ENCODE peak calls at places on chromosome 20, in eight cellular contexts. U is MM.1S, O is A549, G is lower lobe of right lung, I is neuronal stem cell, R is BE2C, J is ovary, L is H9. S is an unnamed sample. For H3K4me1, the result is how much of the 10 kb centered on the place peaks cover.

GRCh38 chr20:9615766-9616454 is 101.5 kb downstream of the LAMP5 start:
- DNase-seq in U (peak), O (no peak), G (no peak), I (no peak), R (no peak), J (no peak), L (no peak), S (no peak)

GRCh38 chr20:63114693-63115069 is 101.2 kb downstream of the YTHDF1 start:
- DNase-seq in U (no peak), O (no peak), G (no peak), I (no peak), R (no peak), J (no peak), L (no peak), S (no peak)

GRCh38 chr20:62716198-62716940 is 7.7 kb downstream of the NTSR1 start:
- DNase-seq in U (no peak), O (no peak), G (no peak), I (no peak), R (no peak), J (no peak), L (no peak), S (no peak)

GRCh38 chr20:41534842-41535241 is 83.3 kb downstream of the CHD6 start:
- DNase-seq in U (no peak), O (no peak), G (no peak), I (no peak), R (no peak), J (no peak), L (no peak), S (no peak)

GRCh38 chr20:62031462-62032092 is 34.1 kb downstream of the TAF4 start:
- DNase-seq in U (no peak), O (no peak), G (no peak), I (no peak), R (no peak), J (no peak), L (no peak), S (no peak)

GRCh38 chr20:64244870-64245603 is 10.5 kb upstream of the PCMTD2 start:
- DNase-seq in U (no peak), O (no peak), G (peak), I (no peak), R (no peak), J (no peak), L (peak), S (no peak)

GRCh38 chr20:49893242-49894072 is 21.9 kb downstream of the SPATA2 start:
- DNase-seq in U (no peak), O (no peak), G (no peak), I (no peak), R (no peak), J (no peak), L (no peak), S (no peak)

GRCh38 chr20:38109657-38110524 is 55.2 kb downstream of the TGM2 start:
- DNase-seq in U (no peak), O (peak), G (no peak), I (no peak), R (peak), J (peak), L (no peak), S (no peak)

GRCh38 chr20:38806855-38807655 is 1.6 kb downstream of the PPP1R16B start:
- DNase-seq in U (peak), O (no peak), G (no peak), I (no peak), R (peak), J (no peak), L (no peak), S (peak)

GRCh38 chr20:34102342-34102741 is 9.7 kb downstream of the EIF2S2 start:
- DNase-seq in U (no peak), O (no peak), G (no peak), I (no peak), R (no peak), J (no peak), L (no peak), S (no peak)

GRCh38 chr20:1376007-1376406 is 16.8 kb downstream of the FKBP1A start:
- DNase-seq in U (no peak), O (no peak), G (no peak), I (no peak), R (no peak), J (no peak), L (no peak), S (no peak)

GRCh38 chr20:4894409-4894808 is 106.9 kb downstream of the SLC23A2 start:
- DNase-seq in U (peak), O (no peak), G (no peak), I (no peak), R (no peak), J (no peak), L (no peak), S (no peak)

GRCh38 chr20:41182296-41183212 is 45.2 kb downstream of the PLCG1 start:
- DNase-seq in U (no peak), O (no peak), G (peak), I (no peak), R (no peak), J (no peak), L (peak), S (peak)

GRCh38 chr20:38856570-38856969 is 51.1 kb downstream of the PPP1R16B start:
- DNase-seq in U (no peak), O (no peak), G (no peak), I (no peak), R (no peak), J (no peak), L (no peak), S (no peak)

GRCh38 chr20:64164123-64164836 is at the start of gene MYT1:
- DNase-seq in U (no peak), O (no peak), G (no peak), I (no peak), R (peak), J (no peak), L (no peak), S (no peak)

GRCh38 chr20:43525016-43525415 is 17.5 kb downstream of the L3MBTL1 start:
- DNase-seq in U (no peak), O (no peak), G (no peak), I (no peak), R (no peak), J (no peak), L (no peak), S (no peak)

GRCh38 chr20:39299783-39300182 is 337.6 kb downstream of the DHX35 start:
- DNase-seq in U (no peak), O (no peak), G (no peak), I (no peak), R (no peak), J (no peak), L (no peak), S (no peak)

GRCh38 chr20:38418509-38419204 is 16.5 kb downstream of the SNHG17 start:
- DNase-seq in U (no peak), O (no peak), G (no peak), I (no peak), R (no peak), J (no peak), L (no peak), S (no peak)

GRCh38 chr20:40134176-40134575 is 554.9 kb downstream of the MAFB start:
- DNase-seq in U (no peak), O (no peak), G (no peak), I (no peak), R (peak), J (no peak), L (no peak), S (no peak)

GRCh38 chr20:6783752-6784725 is 16.6 kb downstream of the BMP2 start:
- DNase-seq in U (no peak), O (no peak), G (no peak), I (no peak), R (no peak), J (no peak), L (no peak), S (no peak)

GRCh38 chr20:17786221-17786718 is 86.5 kb downstream of the BANF2 start:
- DNase-seq in U (no peak), O (no peak), G (no peak), I (no peak), R (no peak), J (peak), L (no peak), S (no peak)

GRCh38 chr20:3826420-3826819 is 6.1 kb downstream of the AP5S1 start:
- DNase-seq in U (no peak), O (no peak), G (no peak), I (no peak), R (no peak), J (no peak), L (no peak), S (no peak)

GRCh38 chr20:38073307-38074010 is 39.9 kb downstream of the RPRD1B start:
- DNase-seq in U (peak), O (peak), G (no peak), I (peak), R (no peak), J (peak), L (peak), S (peak)

GRCh38 chr20:1775117-1775516 is 117.5 kb upstream of the SIRPG start:
- DNase-seq in U (no peak), O (no peak), G (no peak), I (no peak), R (no peak), J (no peak), L (no peak), S (no peak)

GRCh38 chr20:47792021-47792618 is 6.8 kb upstream of the SULF2 start:
- DNase-seq in U (no peak), O (peak), G (peak), I (no peak), R (peak), J (peak), L (no peak), S (no peak)

GRCh38 chr20:48839083-48839482 is 11.3 kb upstream of the PREX1 start:
- DNase-seq in U (no peak), O (no peak), G (no peak), I (no peak), R (no peak), J (no peak), L (no peak), S (no peak)

GRCh38 chr20:48839518-48839917 is 11.7 kb upstream of the PREX1 start:
- DNase-seq in U (no peak), O (no peak), G (no peak), I (no peak), R (no peak), J (no peak), L (peak), S (no peak)

GRCh38 chr20:48832423-48832735 is 4.6 kb upstream of the PREX1 start:
- DNase-seq in U (no peak), O (no peak), G (no peak), I (no peak), R (no peak), J (no peak), L (no peak), S (peak)

GRCh38 chr20:48831702-48832422 is 4.1 kb upstream of the PREX1 start:
- DNase-seq in U (no peak), O (peak), G (no peak), I (no peak), R (no peak), J (peak), L (no peak), S (peak)

DNA sequence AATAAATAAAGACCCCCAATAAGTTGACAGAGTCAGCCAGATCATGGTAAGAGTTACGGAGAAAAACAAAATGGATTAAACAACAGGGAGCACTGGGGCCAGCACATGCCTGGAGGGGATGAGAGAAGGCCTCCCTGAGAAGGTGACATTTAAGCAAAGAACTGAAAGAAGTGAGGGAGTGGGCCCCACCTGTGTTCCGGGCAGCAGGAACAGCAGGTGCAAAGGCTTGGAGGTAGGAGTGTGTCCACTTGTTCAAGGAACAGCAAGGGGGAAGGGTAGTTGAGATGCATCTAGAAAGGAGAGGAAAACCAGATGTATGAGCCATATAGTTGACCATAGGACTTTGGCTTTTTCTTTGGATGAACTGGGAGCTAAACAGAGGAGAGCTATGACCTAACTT is 7.6 kb upstream of the PREX1 start:
- DNase-seq in U (no peak), O (no peak), G (no peak), I (no peak), R (no peak), J (no peak), L (no peak), S (no peak)
- H3K4me1 ChIP-seq in U (under half), O (under half), G (under half), I (under half), R (under half), J (under half), L (under half), S (under half)

DNA sequence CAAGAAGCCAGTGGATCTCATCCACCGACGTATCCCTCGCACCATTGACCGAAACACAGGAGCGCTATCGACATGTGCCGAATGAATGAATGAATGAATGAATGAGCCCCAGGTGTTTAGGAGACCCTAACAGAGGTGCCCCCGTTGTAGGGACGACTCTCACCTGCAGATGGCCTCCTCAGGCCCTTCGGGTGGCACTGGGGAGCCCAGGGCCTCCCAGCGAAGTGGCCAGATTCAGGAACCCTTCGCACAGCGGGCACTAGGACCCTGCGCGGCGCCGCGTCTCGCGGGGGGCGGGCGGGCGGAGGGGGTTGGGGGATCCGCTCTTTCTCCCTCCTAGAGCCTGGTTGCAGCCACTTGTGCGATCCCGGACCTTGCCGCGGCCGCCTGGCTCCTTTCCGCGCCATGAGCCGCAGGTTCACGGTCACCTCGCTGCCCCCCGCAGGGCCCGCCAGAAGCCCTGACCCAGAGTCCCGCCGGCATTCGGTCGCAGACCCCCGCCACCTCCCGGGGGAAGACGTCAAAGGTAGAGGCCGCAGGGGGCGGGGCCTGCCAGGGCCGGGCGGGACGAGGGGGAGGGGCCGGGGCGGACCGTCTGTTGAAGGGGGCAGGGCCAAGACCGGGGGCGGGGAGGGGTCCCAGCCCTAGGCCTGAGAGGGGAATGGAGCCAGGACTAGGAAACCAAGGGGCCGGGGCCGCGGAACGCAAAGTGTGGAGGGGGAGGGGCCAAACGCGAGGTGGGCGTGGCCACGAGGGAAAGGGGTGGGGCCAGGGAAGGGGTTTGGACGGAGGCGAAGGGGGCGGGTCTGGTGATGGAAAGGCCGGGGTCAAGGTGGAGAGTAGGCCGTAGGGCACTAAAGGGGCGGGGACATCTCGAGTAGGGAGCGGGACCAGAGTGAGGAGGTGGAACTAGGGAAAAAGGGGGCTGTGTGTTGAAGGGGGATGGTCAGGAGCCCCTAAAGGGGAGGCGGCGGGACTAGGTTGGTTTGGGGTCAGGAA is 7.4 kb upstream of the SLC12A5 start:
- DNase-seq in U (peak), O (peak), G (no peak), I (peak), R (peak), J (no peak), L (peak), S (peak)
- H3K4me1 ChIP-seq in U (under half), O (under half), G (under half), I (under half), R (under half), J (under half), L (under half), S (under half)

DNA sequence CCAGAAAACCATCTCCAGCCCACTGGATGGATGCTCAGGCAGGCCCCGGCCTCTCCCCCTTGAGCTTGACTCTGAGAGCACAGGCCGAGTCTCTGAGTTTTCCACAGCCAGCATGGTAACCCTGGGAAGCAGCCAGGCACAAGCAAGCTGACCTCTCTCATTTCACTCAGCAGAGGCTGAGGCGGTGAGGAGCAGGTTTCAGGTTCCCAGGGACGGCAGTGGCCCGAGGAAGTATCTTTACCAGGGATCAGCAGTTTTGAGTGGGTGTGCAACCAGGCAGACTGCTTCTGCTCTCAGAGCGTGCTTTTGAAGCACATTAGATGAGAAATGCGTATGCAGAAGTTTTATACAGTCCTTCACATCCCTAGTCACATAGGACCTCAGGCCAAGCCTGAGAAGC is 12.6 kb downstream of the HCK start:
- DNase-seq in U (no peak), O (no peak), G (no peak), I (no peak), R (no peak), J (no peak), L (no peak), S (peak)
- H3K4me1 ChIP-seq in U (under half), O (under half), G (under half), I (under half), R (under half), J (under half), L (under half), S (under half)

GRCh38 chr20:31570021-31570463 is 35.0 kb upstream of the ID1 start:
- DNase-seq in U (no peak), O (no peak), G (no peak), I (no peak), R (no peak), J (no peak), L (no peak), S (no peak)
- H3K4me1 ChIP-seq in U (half or more), O (half or more), G (under half), I (under half), R (under half), J (under half), L (under half), S (under half)

S was measured in Peyer's patch.